ENCODE peak calls at places on chromosomes 13 and 19, in nine cellular contexts. C, U, L, A, K, P, T, J and R are unnamed samples. For H3K9me3 and H3K4me1, the result is how much of the 10 kb centered on the place peaks cover.

GRCh38 chr13:73158851-73159250 is 100.0 kb downstream of the KLF5 start:
- DNase-seq in A (no peak), K (no peak), P (no peak), C (no peak), L (no peak), J (no peak), U (no peak), T (no peak), R (no peak)

GRCh38 chr13:60441761-60442160 is 44.7 kb downstream of the TDRD3 start:
- DNase-seq in L (no peak), T (no peak), C (no peak), J (no peak), P (no peak), U (no peak), K (no peak), A (no peak), R (no peak)

GRCh38 chr19:6246174-6247006 is 33.4 kb downstream of the MLLT1 start:
- DNase-seq in A (no peak), C (no peak), K (no peak), T (peak), J (no peak), U (no peak), P (no peak), L (no peak), R (no peak)

GRCh38 chr19:33390120-33390907 is 16.8 kb downstream of the CEBPG start:
- DNase-seq in L (no peak), J (no peak), K (peak), T (peak), A (no peak), U (peak), C (no peak), P (no peak), R (peak)

GRCh38 chr19:45391346-45391745 is 13.5 kb downstream of the PPP1R13L start:
- DNase-seq in A (peak), L (no peak), K (no peak), T (no peak), U (no peak), P (no peak), C (no peak), J (no peak), R (no peak)

GRCh38 chr13:28320884-28321574 is 173.9 kb downstream of the FLT1 start:
- DNase-seq in A (no peak), J (no peak), T (no peak), K (no peak), P (no peak), C (no peak), L (no peak), U (no peak), R (no peak)

GRCh38 chr13:46747031-46747820 is 49.7 kb downstream of the ESD start:
- DNase-seq in K (no peak), L (no peak), C (no peak), P (no peak), T (no peak), J (no peak), A (no peak), U (no peak), R (no peak)

GRCh38 chr19:28746486-28746885 is 466.5 kb downstream of the UQCRFS1 start:
- DNase-seq in J (no peak), T (no peak), U (no peak), A (no peak), P (no peak), K (no peak), C (no peak), L (no peak), R (no peak)

GRCh38 chr19:49889687-49890348 is 6.9 kb downstream of the IL4I1 start:
- DNase-seq in C (no peak), T (peak), P (peak), J (peak), A (peak), K (peak), L (peak), U (peak), R (peak)

GRCh38 chr19:54937926-54938325 is 9.4 kb downstream of the NLRP7 start:
- DNase-seq in U (no peak), T (no peak), A (no peak), P (no peak), K (no peak), J (no peak), L (no peak), C (no peak), R (no peak)

GRCh38 chr13:27599845-27600553 is 20.3 kb downstream of the LNX2 start:
- DNase-seq in T (no peak), A (no peak), J (no peak), K (no peak), U (no peak), P (peak), C (no peak), L (no peak), R (no peak)

GRCh38 chr13:27171244-27171829 is at the start of gene USP12:
- DNase-seq in C (no peak), A (no peak), U (no peak), T (peak), P (peak), K (no peak), L (no peak), J (peak), R (no peak)

GRCh38 chr13:32530841-32531253 is 7.7 kb downstream of the N4BP2L2 start:
- DNase-seq in T (no peak), C (no peak), P (no peak), L (peak), U (no peak), K (no peak), A (no peak), J (no peak), R (no peak)

GRCh38 chr19:15299568-15300409 is 32.5 kb downstream of the BRD4 start:
- DNase-seq in J (no peak), L (no peak), U (no peak), A (no peak), C (no peak), P (no peak), T (no peak), K (no peak), R (no peak)

GRCh38 chr19:55099557-55100506 is 17.6 kb downstream of the PPP1R12C start:
- DNase-seq in P (no peak), U (no peak), L (no peak), K (no peak), T (no peak), J (no peak), A (peak), C (no peak), R (no peak)

GRCh38 chr13:26300140-26300539 is 46.2 kb downstream of the CDK8 start:
- DNase-seq in A (no peak), T (no peak), L (no peak), K (no peak), J (no peak), C (no peak), U (no peak), P (no peak), R (no peak)

GRCh38 chr19:5355076-5355475 is 14.5 kb upstream of the PTPRS start:
- DNase-seq in T (peak), P (no peak), A (no peak), L (no peak), K (no peak), C (no peak), J (no peak), U (no peak), R (no peak)

GRCh38 chr19:12075538-12076139 is 11.1 kb downstream of the ZNF844 start:
- DNase-seq in C (no peak), A (no peak), P (no peak), L (no peak), J (no peak), K (no peak), U (no peak), T (no peak), R (no peak)

GRCh38 chr13:113560645-113561416 is 23.7 kb upstream of the TFDP1 start:
- DNase-seq in K (peak), P (no peak), U (no peak), T (peak), A (no peak), C (no peak), L (no peak), J (peak), R (no peak)

GRCh38 chr19:5156231-5156986 is 184.2 kb downstream of the PTPRS start:
- DNase-seq in A (no peak), K (no peak), L (no peak), T (peak), C (no peak), U (no peak), P (no peak), J (no peak), R (no peak)

GRCh38 chr19:10116085-10116865 is 3.4 kb downstream of the EIF3G start:
- DNase-seq in A (no peak), T (no peak), L (no peak), K (no peak), P (peak), U (no peak), C (no peak), J (no peak), R (no peak)

GRCh38 chr19:57239982-57240310 is 486 bp upstream of the ZNF805 start:
- DNase-seq in C (no peak), A (no peak), K (no peak), L (no peak), J (no peak), U (no peak), P (no peak), T (no peak), R (peak)

GRCh38 chr19:19171821-19172532 is 1.9 kb upstream of the MEF2B start:
- DNase-seq in C (no peak), A (no peak), L (no peak), J (no peak), U (no peak), K (no peak), T (no peak), P (no peak), R (no peak)

GRCh38 chr19:21586341-21587116 is 81.1 kb downstream of the ZNF429 start:
- DNase-seq in C (no peak), P (peak), L (no peak), T (peak), K (no peak), A (peak), U (no peak), J (no peak), R (peak)

GRCh38 chr13:90910240-90910639 is 437.2 kb upstream of the MIR17HG start:
- DNase-seq in U (no peak), L (no peak), K (no peak), T (no peak), C (no peak), J (no peak), A (no peak), P (no peak), R (no peak)

GRCh38 chr13:42137856-42138537 is 89.5 kb downstream of the DGKH start:
- DNase-seq in T (no peak), A (no peak), K (no peak), L (no peak), U (no peak), P (no peak), C (no peak), J (no peak), R (no peak)

GRCh38 chr13:24112791-24113190 is 47.7 kb upstream of the SPATA13 start:
- DNase-seq in P (no peak), K (no peak), T (no peak), L (no peak), A (no peak), C (no peak), J (no peak), U (no peak), R (no peak)

GRCh38 chr13:113926301-113926761 is 47.5 kb downstream of the C13orf46 start:
- DNase-seq in C (no peak), T (no peak), P (no peak), U (peak), K (no peak), L (no peak), A (no peak), J (peak), R (no peak)

GRCh38 chr19:8893419-8893818 is 61.2 kb downstream of the MBD3L1 start:
- DNase-seq in T (no peak), J (no peak), A (no peak), U (no peak), L (no peak), C (no peak), K (no peak), P (no peak), R (no peak)

GRCh38 chr19:14517446-14517839 is 754 bp downstream of the DNAJB1 start:
- DNase-seq in T (no peak), U (no peak), K (no peak), J (no peak), L (no peak), P (no peak), A (no peak), C (no peak), R (no peak)

GRCh38 chr13:79988573-79988972 is 352.4 kb downstream of the SPRY2 start:
- DNase-seq in K (no peak), L (no peak), U (no peak), P (no peak), J (no peak), T (no peak), A (no peak), C (no peak), R (no peak)

GRCh38 chr13:66106246-66106645 is 1123.9 kb downstream of the PCDH9 start:
- DNase-seq in P (no peak), U (no peak), L (no peak), C (no peak), J (no peak), K (no peak), A (no peak), T (no peak), R (no peak)

GRCh38 chr13:29508874-29509249 is 86.6 kb downstream of the SLC7A1 start:
- DNase-seq in C (no peak), K (no peak), P (no peak), U (no peak), J (no peak), T (no peak), L (no peak), A (no peak), R (no peak)

GRCh38 chr13:29511980-29512379 is 83.5 kb downstream of the SLC7A1 start:
- DNase-seq in T (no peak), A (no peak), J (no peak), K (no peak), U (peak), L (no peak), P (no peak), C (no peak), R (no peak)

GRCh38 chr13:29509999-29510586 is 85.4 kb downstream of the SLC7A1 start:
- DNase-seq in A (no peak), L (no peak), T (no peak), K (no peak), J (no peak), P (no peak), C (no peak), U (no peak), R (no peak)

GRCh38 chr13:29511439-29511814 is 84.1 kb downstream of the SLC7A1 start:
- DNase-seq in A (no peak), K (no peak), L (no peak), C (no peak), T (no peak), J (no peak), U (no peak), P (no peak), R (no peak)

DNA sequence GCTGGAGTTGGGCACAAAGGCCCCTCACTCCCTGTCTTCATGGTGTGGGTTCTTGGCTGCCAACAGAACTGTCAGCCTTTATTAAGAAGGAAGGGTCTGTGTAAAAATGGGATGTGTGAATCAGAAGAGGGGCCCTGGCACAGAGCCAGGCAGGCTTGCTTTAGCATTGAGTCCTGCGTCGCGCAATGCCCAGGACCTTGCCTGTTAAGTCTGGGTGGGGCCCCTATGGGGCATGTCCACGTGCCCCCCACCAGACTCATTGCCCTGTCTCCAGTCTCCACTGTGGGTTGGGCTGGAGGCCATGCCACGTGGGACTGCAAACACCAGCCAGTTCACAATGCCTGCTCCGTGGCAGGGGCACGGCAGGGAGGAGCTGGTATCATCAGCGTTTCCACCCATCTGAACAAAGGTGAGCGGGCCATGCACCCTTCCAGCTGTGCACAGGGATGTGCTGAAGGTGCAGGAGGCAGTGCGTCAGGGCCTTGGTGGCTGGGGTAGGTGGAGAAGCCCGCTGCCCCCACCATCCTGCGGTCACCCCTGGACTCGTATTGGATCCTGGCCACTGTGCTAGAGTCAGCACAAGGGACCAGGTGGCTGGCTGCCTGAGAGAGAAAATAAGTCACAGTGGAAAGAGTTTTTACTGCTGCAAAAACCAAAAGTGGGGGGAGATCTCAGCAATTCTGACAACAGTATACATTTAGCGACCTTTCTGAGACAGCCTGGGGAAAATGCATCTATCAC is 84.6 kb downstream of the SLC7A1 start:
- DNase-seq in U (no peak), C (no peak), J (no peak), L (no peak), A (no peak), K (no peak), T (no peak), P (no peak), R (peak)
- H3K9me3 ChIP-seq in U (under half), C (under half), J (under half), L (under half), A (under half), K (under half), T (under half), P (under half), R (under half)

GRCh38 chr19:47098608-47099007 is 15.0 kb downstream of the ZC3H4 start:
- DNase-seq in U (no peak), K (no peak), P (no peak), L (no peak), C (no peak), J (no peak), T (no peak), A (no peak), R (no peak)

GRCh38 chr19:47097396-47098217 is 16.0 kb downstream of the ZC3H4 start:
- DNase-seq in A (no peak), U (no peak), T (peak), C (no peak), P (no peak), L (no peak), J (peak), K (peak), R (peak)

GRCh38 chr19:47102561-47103135 is 10.9 kb downstream of the ZC3H4 start:
- DNase-seq in J (no peak), K (no peak), P (no peak), C (no peak), T (no peak), A (no peak), U (no peak), L (no peak), R (no peak)

GRCh38 chr19:47099576-47100050 is 14.0 kb downstream of the ZC3H4 start:
- DNase-seq in P (no peak), C (no peak), U (no peak), J (no peak), A (peak), T (no peak), K (no peak), L (no peak), R (no peak)

GRCh38 chr19:47100290-47100689 is 13.3 kb downstream of the ZC3H4 start:
- DNase-seq in A (no peak), K (no peak), J (no peak), P (no peak), C (no peak), T (no peak), L (no peak), U (no peak), R (no peak)
- H3K4me1 ChIP-seq in A (under half), K (half or more), J (under half), P (under half), C (under half), T (under half), L (under half), U (half or more), R (under half)

DNA sequence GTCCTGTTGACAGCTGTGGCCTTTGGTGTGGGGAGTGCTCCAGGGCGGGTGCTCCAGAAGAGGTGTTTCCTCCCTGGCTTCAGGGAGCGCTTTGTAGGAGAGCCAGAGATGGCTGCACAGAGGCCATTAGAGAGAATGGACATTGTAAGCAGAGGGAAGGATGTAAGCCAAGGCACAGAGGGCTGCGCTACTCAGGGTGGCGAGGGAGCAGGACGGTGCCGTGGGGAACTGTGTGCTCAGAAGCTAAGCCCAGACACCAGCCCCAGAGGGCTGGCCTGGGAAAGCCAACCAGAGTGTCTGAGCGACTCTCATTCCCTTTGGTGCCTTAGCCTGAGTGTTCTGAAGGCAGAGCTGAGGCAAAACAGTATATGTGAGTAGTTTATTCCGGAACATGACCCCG is 92.2 kb downstream of the TSHZ3 start:
- DNase-seq in P (no peak), K (no peak), A (no peak), C (no peak), T (no peak), U (no peak), J (no peak), L (no peak), R (no peak)
- H3K9me3 ChIP-seq in P (under half), K (under half), A (under half), C (under half), T (under half), U (under half), J (under half), L (under half), R (under half)

GRCh38 chr13:52461265-52461664 is 6.0 kb downstream of the CKAP2 start:
- DNase-seq in P (no peak), C (no peak), J (no peak), L (no peak), U (no peak), A (no peak), T (no peak), K (no peak), R (no peak)

GRCh38 chr13:52459668-52460067 is 4.4 kb downstream of the CKAP2 start:
- DNase-seq in K (no peak), U (no peak), J (no peak), C (no peak), L (no peak), A (no peak), P (no peak), T (no peak), R (no peak)

DNA sequence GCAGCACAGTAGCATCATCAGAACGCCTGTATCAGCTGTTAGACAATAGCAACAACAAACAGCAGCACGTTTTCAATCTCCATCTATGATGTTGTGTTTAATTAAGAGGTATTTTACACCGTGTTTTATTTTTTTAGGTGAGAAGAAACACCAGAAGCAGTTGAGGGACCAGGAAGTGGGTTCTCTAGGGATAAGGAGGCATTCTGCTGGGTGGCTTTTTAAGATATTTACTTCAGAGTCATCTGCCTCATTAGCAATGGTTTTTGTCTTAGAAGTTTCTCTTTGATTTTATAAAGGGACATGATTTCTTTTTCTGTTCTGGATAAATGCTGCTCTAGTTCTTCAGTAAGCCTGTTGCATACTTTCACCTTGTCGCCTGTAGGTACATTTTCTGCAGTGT is 8.2 kb downstream of the CKAP2 start:
- DNase-seq in L (no peak), U (no peak), A (no peak), P (no peak), C (no peak), K (no peak), T (no peak), J (no peak), R (no peak)
- H3K4me1 ChIP-seq in L (under half), U (under half), A (under half), P (under half), C (under half), K (under half), T (under half), J (under half), R (under half)

GRCh38 chr19:27681972-27682371 is 1531.0 kb downstream of the UQCRFS1 start:
- DNase-seq in U (no peak), L (no peak), T (no peak), P (no peak), C (no peak), K (no peak), A (no peak), J (no peak), R (no peak)
- H3K9me3 ChIP-seq in U (under half), L (under half), T (under half), P (under half), C (under half), K (under half), A (half or more), J (under half), R (under half)

DNA sequence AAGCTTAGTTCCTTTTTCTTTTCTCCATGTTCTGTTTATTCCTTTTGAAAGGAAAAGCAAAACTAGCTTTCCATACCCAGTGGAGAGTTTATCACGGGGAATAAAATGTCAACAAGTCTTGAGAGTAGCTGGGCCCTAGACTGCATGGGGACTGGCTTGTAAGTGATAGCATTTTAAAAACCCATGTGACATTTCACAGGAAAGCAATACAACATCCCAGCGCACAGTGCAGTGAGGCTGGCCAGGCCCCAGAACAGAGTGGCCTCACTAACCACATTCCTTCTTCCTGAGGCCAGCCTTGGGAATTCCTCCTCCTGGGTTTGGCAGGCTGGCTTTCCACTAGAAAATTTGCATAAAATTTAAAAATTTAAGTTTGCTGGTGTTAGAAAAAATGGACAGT is 149.7 kb downstream of the DLEU7 start:
- DNase-seq in U (no peak), T (peak), A (peak), L (no peak), C (no peak), J (no peak), P (no peak), K (peak), R (peak)
- H3K4me1 ChIP-seq in U (half or more), T (under half), A (under half), L (under half), C (under half), J (under half), P (under half), K (half or more), R (under half)